ENCODE peak calls at places on chromosomes 11 and 22, in nine cellular contexts. W is cardiac fibroblast, M is spleen, P is kidney epithelial cell, Y is pancreas, N is neural crest cell, B is progenitor cell of endocrine pancreas, C is GM13977, L is stomach. K is an unnamed sample.

GRCh38 chr11:106424111-106424510 is 346.6 kb downstream of the AASDHPPT start:
- DNase-seq in W (peak), M (no peak), P (peak), Y (no peak), N (no peak), B (no peak), C (no peak), L (no peak), K (no peak)

GRCh38 chr11:124807201-124807600 is 7.0 kb upstream of the MSANTD2 start:
- DNase-seq in W (no peak), M (no peak), P (no peak), Y (no peak), N (no peak), B (no peak), C (no peak), L (no peak), K (no peak)

GRCh38 chr22:49657275-49657973 is 170.2 kb downstream of the BRD1 start:
- DNase-seq in W (no peak), M (peak), P (no peak), Y (no peak), N (no peak), B (no peak), C (peak), L (peak), K (peak)

GRCh38 chr22:38513063-38513462 is 7.0 kb upstream of the DDX17 start:
- DNase-seq in W (no peak), M (peak), P (no peak), Y (no peak), N (no peak), B (no peak), C (peak), L (no peak), K (no peak)

GRCh38 chr11:103808246-103808645 is 228.2 kb upstream of the DDI1 start:
- DNase-seq in W (no peak), M (no peak), P (no peak), Y (no peak), N (no peak), B (no peak), C (no peak), L (no peak), K (no peak)

GRCh38 chr11:76798656-76799055 is 15.5 kb downstream of the TSKU start:
- DNase-seq in W (no peak), M (peak), P (no peak), Y (no peak), N (no peak), B (no peak), C (no peak), L (no peak), K (no peak)

GRCh38 chr11:107733518-107733917 is 21.7 kb upstream of the SLN start:
- DNase-seq in W (no peak), M (no peak), P (no peak), Y (no peak), N (no peak), B (no peak), C (no peak), L (no peak), K (no peak)

GRCh38 chr11:116226731-116227130 is 546.1 kb downstream of the BUD13 start:
- DNase-seq in W (no peak), M (peak), P (no peak), Y (no peak), N (no peak), B (no peak), C (no peak), L (no peak), K (no peak)

GRCh38 chr11:65445101-65445603 is 22.6 kb downstream of the NEAT1 start:
- DNase-seq in W (peak), M (no peak), P (no peak), Y (no peak), N (no peak), B (no peak), C (no peak), L (no peak), K (no peak)

GRCh38 chr11:2846056-2846455 is 39.5 kb downstream of the CDKN1C start:
- DNase-seq in W (no peak), M (no peak), P (no peak), Y (no peak), N (no peak), B (no peak), C (no peak), L (no peak), K (no peak)

GRCh38 chr22:27416553-27417427 is 384.8 kb downstream of the MN1 start:
- DNase-seq in W (peak), M (no peak), P (peak), Y (no peak), N (no peak), B (no peak), C (no peak), L (peak), K (no peak)

GRCh38 chr22:19501897-19502447 is 22.2 kb downstream of the CLDN5 start:
- DNase-seq in W (no peak), M (no peak), P (no peak), Y (no peak), N (no peak), B (no peak), C (no peak), L (no peak), K (no peak)

GRCh38 chr11:75429902-75430691 is 2.9 kb downstream of the KLHL35 start:
- DNase-seq in W (peak), M (peak), P (peak), Y (peak), N (peak), B (peak), C (peak), L (peak), K (no peak)

GRCh38 chr11:61860054-61860903 is 31.1 kb downstream of the FADS3 start:
- DNase-seq in W (peak), M (no peak), P (no peak), Y (peak), N (no peak), B (no peak), C (no peak), L (peak), K (no peak)

GRCh38 chr11:132941761-132942160 is 590.5 kb downstream of the OPCML start:
- DNase-seq in W (no peak), M (no peak), P (no peak), Y (no peak), N (no peak), B (no peak), C (no peak), L (no peak), K (no peak)

GRCh38 chr11:62256281-62256680 is 13.7 kb upstream of the SCGB2A2 start:
- DNase-seq in W (peak), M (no peak), P (no peak), Y (no peak), N (no peak), B (no peak), C (no peak), L (no peak), K (no peak)

GRCh38 chr11:109998921-109999320 is 94.3 kb upstream of the ZC3H12C start:
- DNase-seq in W (no peak), M (no peak), P (no peak), Y (no peak), N (no peak), B (no peak), C (no peak), L (no peak), K (no peak)

DNA sequence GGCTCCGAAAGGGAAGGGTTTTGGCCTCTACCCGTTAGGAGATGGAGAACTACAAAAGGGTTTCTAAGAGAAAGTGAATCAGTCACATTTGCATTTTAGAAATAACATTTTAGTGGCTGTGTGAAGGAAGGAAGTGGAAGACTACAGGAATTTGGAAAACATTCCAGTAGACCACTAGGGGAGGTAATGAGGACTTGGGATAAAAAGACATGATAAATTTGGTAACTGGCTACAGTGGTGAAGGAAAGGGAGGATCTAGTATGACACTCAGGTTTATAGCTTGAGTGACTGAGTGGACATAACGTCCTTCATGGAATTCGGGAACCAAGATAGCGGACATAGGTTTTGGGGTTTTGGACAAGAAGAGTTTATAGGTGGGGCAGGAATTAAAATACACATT is 7.0 kb upstream of the RRM1 start:
- DNase-seq in W (peak), M (no peak), P (no peak), Y (no peak), N (no peak), B (no peak), C (no peak), L (no peak), K (no peak)
- TF ChIP-seq CTCF in W (peak), M (no peak), P (no peak), Y (no peak), N (peak), B (no peak), C (no peak), L (no peak), K (no peak)

GRCh38 chr11:72231396-72232259 is 7.1 kb downstream of the INPPL1 start:
- DNase-seq in W (no peak), M (no peak), P (no peak), Y (peak), N (no peak), B (no peak), C (peak), L (no peak), K (no peak)

GRCh38 chr11:72230764-72231365 is 6.3 kb downstream of the INPPL1 start:
- DNase-seq in W (no peak), M (no peak), P (no peak), Y (peak), N (no peak), B (no peak), C (peak), L (peak), K (no peak)

GRCh38 chr11:72228844-72229231 is 4.3 kb downstream of the INPPL1 start:
- DNase-seq in W (no peak), M (peak), P (no peak), Y (peak), N (no peak), B (no peak), C (no peak), L (peak), K (no peak)

GRCh38 chr11:72229336-72229924 is 4.9 kb downstream of the INPPL1 start:
- DNase-seq in W (no peak), M (no peak), P (no peak), Y (no peak), N (no peak), B (no peak), C (no peak), L (peak), K (no peak)

DNA sequence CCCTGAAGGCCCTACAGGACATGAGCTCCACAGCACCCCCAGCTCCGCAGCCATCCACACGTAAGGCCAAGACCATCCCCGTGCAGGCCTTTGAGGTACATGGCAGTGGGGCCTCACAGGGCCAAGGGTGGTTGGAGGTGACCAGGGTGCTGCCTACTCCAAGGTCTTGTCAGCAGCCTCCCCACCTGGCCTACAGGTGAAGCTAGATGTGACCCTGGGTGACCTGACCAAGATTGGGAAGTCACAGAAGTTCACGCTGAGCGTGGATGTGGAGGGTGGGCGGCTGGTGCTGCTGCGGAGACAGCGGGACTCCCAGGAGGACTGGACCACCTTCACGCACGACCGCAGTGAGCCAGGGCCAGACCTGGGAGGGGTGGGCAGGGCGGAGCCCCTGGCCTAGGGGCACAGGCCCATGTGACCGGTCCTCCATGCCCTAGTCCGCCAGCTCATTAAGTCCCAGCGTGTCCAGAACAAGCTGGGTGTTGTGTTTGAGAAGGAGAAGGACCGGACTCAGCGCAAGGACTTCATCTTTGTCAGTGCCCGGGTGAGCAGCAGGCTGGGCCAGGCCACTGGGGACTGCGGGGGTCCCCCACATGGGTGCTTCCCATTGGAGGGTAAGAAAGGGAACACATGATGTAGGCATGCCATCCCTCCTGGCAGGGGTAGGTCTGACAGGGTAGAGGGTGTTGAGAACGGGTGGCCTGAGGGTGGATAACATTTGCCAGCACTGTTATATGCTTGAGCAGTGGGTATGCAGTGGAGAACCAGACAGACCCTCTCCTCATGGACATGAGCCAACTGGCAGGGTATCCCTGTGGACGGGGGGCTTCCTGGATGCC is 5.6 kb downstream of the INPPL1 start:
- DNase-seq in W (no peak), M (peak), P (no peak), Y (peak), N (no peak), B (no peak), C (peak), L (peak), K (no peak)
- TF ChIP-seq CTCF in W (no peak), M (no peak), P (no peak), Y (no peak), N (no peak), B (no peak), C (no peak), L (no peak), K (no peak)

DNA sequence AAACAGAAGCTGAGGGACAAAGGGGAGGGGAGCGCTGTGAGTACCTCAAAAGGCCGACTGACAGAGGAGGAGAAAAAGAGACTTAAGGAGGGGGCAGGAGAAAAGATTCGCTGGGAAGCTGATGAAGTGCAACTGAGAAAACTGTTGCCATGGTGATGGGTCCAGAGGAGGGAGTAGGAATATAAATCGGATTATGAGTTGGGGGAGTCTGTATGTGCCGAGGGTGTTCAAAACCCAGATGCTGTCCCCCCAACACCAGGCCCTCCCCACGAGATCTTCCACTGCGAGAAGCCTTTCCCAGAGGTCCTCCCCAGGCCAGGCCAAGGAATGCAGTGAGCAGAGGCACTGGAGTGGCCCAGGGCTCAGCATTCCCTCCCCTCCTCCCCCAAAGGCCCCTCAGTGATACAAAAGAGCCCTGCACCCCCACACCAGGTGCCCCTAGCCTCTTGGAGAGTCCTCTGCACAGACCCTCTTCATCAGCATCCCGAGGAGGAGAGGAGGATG is 13.7 kb upstream of the BCL9L start:
- DNase-seq in W (no peak), M (no peak), P (no peak), Y (no peak), N (no peak), B (no peak), C (no peak), L (no peak), K (no peak)
- TF ChIP-seq CTCF in W (no peak), M (no peak), P (no peak), Y (no peak), N (no peak), B (no peak), C (no peak), L (no peak), K (no peak)

DNA sequence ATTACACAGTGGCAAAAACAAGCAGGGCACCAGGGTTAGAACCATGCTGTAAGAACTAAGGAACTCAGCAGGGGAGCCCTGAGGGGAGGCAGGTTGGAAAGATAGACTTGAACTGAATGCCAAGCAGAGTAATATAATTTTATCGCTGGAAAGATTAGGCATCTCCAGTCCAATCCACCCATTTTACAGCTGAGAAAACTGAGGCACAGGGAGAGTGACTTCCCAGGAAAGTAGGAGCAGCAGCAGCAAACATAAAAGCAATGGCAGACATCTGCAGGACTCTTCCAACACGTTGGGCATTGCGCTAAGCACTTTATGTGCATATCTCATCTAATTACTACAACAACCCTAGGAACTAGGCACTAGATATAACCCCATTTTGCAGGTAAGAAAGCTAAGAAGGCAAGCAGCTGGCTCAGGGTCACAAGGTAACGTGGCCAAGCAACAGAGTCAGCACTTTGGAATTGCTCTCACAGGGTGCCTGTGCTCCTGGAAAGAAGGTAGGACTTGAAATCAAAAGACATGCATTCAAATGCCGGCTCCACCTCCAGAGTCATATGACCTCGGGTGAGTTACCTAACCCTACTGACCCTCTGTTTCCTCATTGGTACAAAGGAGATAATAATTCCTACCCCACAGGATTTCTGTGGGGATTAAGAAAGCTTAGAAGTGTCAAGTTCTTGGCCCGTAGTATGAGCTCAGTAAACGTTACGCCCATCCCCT is 215.3 kb downstream of the BARX2 start:
- DNase-seq in W (no peak), M (no peak), P (no peak), Y (no peak), N (no peak), B (no peak), C (no peak), L (no peak), K (no peak)
- TF ChIP-seq CTCF in W (no peak), M (no peak), P (no peak), Y (no peak), N (no peak), B (no peak), C (no peak), L (no peak), K (no peak)

GRCh38 chr11:11149671-11150459 is 203.2 kb downstream of the CSNK2A3 start:
- DNase-seq in W (no peak), M (no peak), P (no peak), Y (no peak), N (no peak), B (no peak), C (no peak), L (no peak), K (no peak)

GRCh38 chr11:11143849-11144248 is 209.2 kb downstream of the CSNK2A3 start:
- DNase-seq in W (no peak), M (no peak), P (no peak), Y (no peak), N (no peak), B (no peak), C (no peak), L (no peak), K (no peak)

GRCh38 chr11:11148598-11148997 is 204.5 kb downstream of the CSNK2A3 start:
- DNase-seq in W (no peak), M (no peak), P (no peak), Y (no peak), N (no peak), B (no peak), C (no peak), L (no peak), K (no peak)

GRCh38 chr11:11146830-11147229 is 206.2 kb downstream of the CSNK2A3 start:
- DNase-seq in W (no peak), M (no peak), P (no peak), Y (no peak), N (no peak), B (no peak), C (no peak), L (no peak), K (no peak)

DNA sequence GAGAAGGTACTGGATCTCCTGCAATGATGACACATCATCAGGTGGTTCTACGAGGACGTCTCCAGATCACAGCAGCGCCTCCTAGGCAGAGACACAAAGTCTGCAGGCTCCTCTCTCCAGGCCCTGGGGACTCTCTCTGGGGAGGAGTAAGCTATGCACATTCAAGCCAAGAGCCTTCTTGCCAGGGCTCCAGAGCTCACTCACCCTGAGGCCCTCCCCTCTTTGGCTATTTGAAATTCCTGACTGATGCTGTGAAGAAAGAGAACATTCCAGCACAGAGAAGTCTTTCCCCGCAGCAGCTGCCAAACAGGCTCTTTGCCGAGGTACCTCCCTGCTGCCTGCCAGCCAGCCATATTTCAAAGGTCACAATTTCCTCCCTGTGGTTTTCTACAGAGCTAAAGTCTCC is 204.9 kb downstream of the CSNK2A3 start:
- DNase-seq in W (peak), M (no peak), P (peak), Y (no peak), N (no peak), B (no peak), C (no peak), L (no peak), K (no peak)
- TF ChIP-seq CTCF in W (peak), M (no peak), P (no peak), Y (no peak), N (no peak), B (peak), C (peak), L (no peak), K (no peak)

DNA sequence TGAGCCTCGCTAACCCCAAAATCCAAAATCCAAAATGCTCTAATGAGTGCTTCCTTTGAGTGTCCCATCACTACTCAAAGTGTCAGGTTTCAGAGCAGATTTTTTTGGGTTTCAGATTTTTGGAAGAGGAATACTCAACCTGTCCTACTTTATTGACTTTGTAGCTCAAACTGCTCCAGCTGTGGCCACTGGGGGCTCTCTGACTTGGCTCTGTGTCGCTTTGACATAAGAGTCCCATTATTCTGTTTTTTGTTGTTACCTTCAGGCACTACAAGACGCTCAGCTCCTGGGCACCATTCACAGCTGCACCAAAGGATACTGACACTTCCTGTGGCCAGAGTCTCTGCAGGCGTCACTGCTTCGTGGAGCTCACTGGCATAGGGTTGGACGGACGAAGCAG is 41.1 kb downstream of the PHF21B start:
- DNase-seq in W (no peak), M (no peak), P (no peak), Y (no peak), N (no peak), B (no peak), C (no peak), L (no peak), K (no peak)
- TF ChIP-seq CTCF in W (no peak), M (no peak), P (no peak), Y (no peak), N (peak), B (peak), C (no peak), L (no peak), K (no peak)

GRCh38 chr11:86802601-86803051 is 2.3 kb downstream of the PRSS23 start:
- DNase-seq in W (peak), M (no peak), P (no peak), Y (no peak), N (no peak), B (no peak), C (no peak), L (no peak), K (no peak)
- TF ChIP-seq CTCF in W (peak), M (peak), P (peak), Y (peak), N (peak), B (peak), C (peak), L (peak), K (no peak)

GRCh38 chr11:46296520-46297448 is 19.3 kb downstream of the CREB3L1 start:
- DNase-seq in W (peak), M (no peak), P (no peak), Y (no peak), N (peak), B (peak), C (no peak), L (no peak), K (no peak)
- TF ChIP-seq CTCF in W (peak), M (no peak), P (peak), Y (no peak), N (peak), B (peak), C (peak), L (peak), K (no peak)